ENCODE peak calls at places on chromosomes 3 and 15, in six cellular contexts. One of them, this sample, is unnamed. For H3K9me3, the result is how much of the 10 kb centered on the place peaks cover.

GRCh38 chr3:143348486-143349327 is 229.1 kb downstream of the CHST2 start:
- DNase-seq in IMR-90: no peak
- DNase-seq in GM12878: no peak
- DNase-seq in vagina: no peak
- DNase-seq in breast epithelium: no peak
- DNase-seq in tibial nerve: no peak
- DNase-seq in this sample: no peak

GRCh38 chr3:28745436-28745835 is 396.8 kb upstream of the AZI2 start:
- DNase-seq in IMR-90: no peak
- DNase-seq in GM12878: no peak
- DNase-seq in vagina: no peak
- DNase-seq in breast epithelium: no peak
- DNase-seq in tibial nerve: no peak
- DNase-seq in this sample: no peak

GRCh38 chr15:36863551-36863950 is 236.8 kb downstream of the MEIS2 start:
- DNase-seq in IMR-90: peak
- DNase-seq in GM12878: no peak
- DNase-seq in vagina: no peak
- DNase-seq in breast epithelium: no peak
- DNase-seq in tibial nerve: no peak
- DNase-seq in this sample: no peak

GRCh38 chr3:133475245-133476010 is 75.6 kb downstream of the BFSP2 start:
- DNase-seq in IMR-90: no peak
- DNase-seq in GM12878: peak
- DNase-seq in vagina: no peak
- DNase-seq in breast epithelium: no peak
- DNase-seq in tibial nerve: no peak
- DNase-seq in this sample: no peak

GRCh38 chr3:196563721-196564225 is 4.6 kb downstream of the WDR53 start:
- DNase-seq in IMR-90: peak
- DNase-seq in GM12878: no peak
- DNase-seq in vagina: no peak
- DNase-seq in breast epithelium: no peak
- DNase-seq in tibial nerve: no peak
- DNase-seq in this sample: peak

GRCh38 chr3:168073842-168074311 is 21.8 kb downstream of the GOLIM4 start:
- DNase-seq in IMR-90: no peak
- DNase-seq in GM12878: no peak
- DNase-seq in vagina: no peak
- DNase-seq in breast epithelium: no peak
- DNase-seq in tibial nerve: no peak
- DNase-seq in this sample: no peak

GRCh38 chr3:187902938-187903337 is 157.7 kb upstream of the BCL6 start:
- DNase-seq in IMR-90: peak
- DNase-seq in GM12878: no peak
- DNase-seq in vagina: no peak
- DNase-seq in breast epithelium: no peak
- DNase-seq in tibial nerve: no peak
- DNase-seq in this sample: no peak

GRCh38 chr3:50381315-50381714 is 22.0 kb upstream of the TMEM115 start:
- DNase-seq in IMR-90: no peak
- DNase-seq in GM12878: no peak
- DNase-seq in vagina: no peak
- DNase-seq in breast epithelium: no peak
- DNase-seq in tibial nerve: no peak
- DNase-seq in this sample: no peak

GRCh38 chr3:125318859-125319258 is 56.3 kb downstream of the ZNF148 start:
- DNase-seq in IMR-90: no peak
- DNase-seq in GM12878: no peak
- DNase-seq in vagina: no peak
- DNase-seq in breast epithelium: no peak
- DNase-seq in tibial nerve: no peak
- DNase-seq in this sample: no peak

GRCh38 chr3:171277456-171278406 is 182.5 kb downstream of the TNIK start:
- DNase-seq in IMR-90: peak
- DNase-seq in GM12878: no peak
- DNase-seq in vagina: no peak
- DNase-seq in breast epithelium: no peak
- DNase-seq in tibial nerve: no peak
- DNase-seq in this sample: no peak

GRCh38 chr3:14410501-14411165 is 8.2 kb downstream of the SLC6A6 start:
- DNase-seq in IMR-90: peak
- DNase-seq in GM12878: no peak
- DNase-seq in vagina: no peak
- DNase-seq in breast epithelium: no peak
- DNase-seq in tibial nerve: no peak
- DNase-seq in this sample: no peak

GRCh38 chr15:89412906-89413411 is 78.3 kb upstream of the POLG start:
- DNase-seq in IMR-90: no peak
- DNase-seq in GM12878: no peak
- DNase-seq in vagina: no peak
- DNase-seq in breast epithelium: no peak
- DNase-seq in tibial nerve: no peak
- DNase-seq in this sample: no peak

GRCh38 chr3:169390310-169390731 is 273.2 kb downstream of the MECOM start:
- DNase-seq in IMR-90: no peak
- DNase-seq in GM12878: peak
- DNase-seq in vagina: no peak
- DNase-seq in breast epithelium: no peak
- DNase-seq in tibial nerve: no peak
- DNase-seq in this sample: no peak

DNA sequence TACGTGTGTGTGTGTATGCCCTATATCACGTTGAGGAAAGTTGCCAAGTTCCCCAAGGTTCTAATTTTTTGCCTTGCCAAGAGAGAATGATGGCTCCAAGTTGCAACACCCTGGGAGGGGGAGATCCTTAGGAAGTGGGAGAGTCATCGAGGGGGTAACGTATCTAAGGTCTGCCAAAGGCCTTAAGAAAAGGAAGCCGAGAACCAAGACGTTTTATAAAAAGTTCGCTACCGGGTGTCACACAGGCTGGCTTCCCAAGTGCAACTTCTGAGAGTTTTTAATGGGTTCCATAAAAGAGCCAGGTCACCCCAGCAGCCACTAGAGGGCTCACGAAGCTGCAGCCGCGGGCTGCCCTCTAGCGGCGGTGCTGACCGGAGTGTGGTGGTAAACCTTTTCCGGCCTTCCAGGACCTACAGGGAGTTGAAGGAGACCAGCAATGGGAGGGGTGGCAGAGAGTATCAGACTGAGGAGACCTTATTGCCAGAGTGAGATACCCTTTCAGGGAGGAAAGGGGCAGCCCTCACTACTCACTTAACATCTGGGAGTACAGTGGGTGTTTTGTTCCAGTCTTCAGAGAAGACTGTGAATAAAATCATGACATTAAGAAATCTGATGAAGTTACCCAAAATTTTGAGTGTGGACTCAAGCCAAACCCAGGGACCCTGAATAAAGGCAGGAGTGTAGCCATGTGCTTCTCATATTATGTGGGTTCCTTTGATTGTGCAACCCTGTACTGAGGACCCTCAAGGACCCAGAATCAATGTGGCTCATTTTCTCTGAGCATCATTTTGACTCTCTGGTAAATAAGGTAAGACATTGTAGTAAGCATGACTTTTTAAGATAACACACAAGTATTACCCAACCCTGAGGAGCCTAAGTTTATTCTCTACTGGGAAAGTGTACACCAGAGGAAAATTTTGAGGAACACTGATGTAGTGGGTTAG is 2.5 kb upstream of the RFX7 start:
- DNase-seq in IMR-90: peak
- DNase-seq in GM12878: peak
- DNase-seq in vagina: peak
- DNase-seq in breast epithelium: peak
- DNase-seq in tibial nerve: peak
- DNase-seq in this sample: peak
- H3K4me3 ChIP-seq in IMR-90: peak
- H3K4me3 ChIP-seq in GM12878: peak
- H3K4me3 ChIP-seq in vagina: peak
- H3K4me3 ChIP-seq in breast epithelium: peak
- H3K4me3 ChIP-seq in tibial nerve: peak
- H3K4me3 ChIP-seq in this sample: peak

GRCh38 chr15:23589012-23589411 is 23.5 kb downstream of the MKRN3 start:
- DNase-seq in IMR-90: no peak
- DNase-seq in GM12878: no peak
- DNase-seq in vagina: no peak
- DNase-seq in breast epithelium: no peak
- DNase-seq in tibial nerve: no peak
- DNase-seq in this sample: no peak
- H3K9me3 ChIP-seq in IMR-90: under half
- H3K9me3 ChIP-seq in GM12878: under half
- H3K9me3 ChIP-seq in vagina: under half
- H3K9me3 ChIP-seq in breast epithelium: under half
- H3K9me3 ChIP-seq in tibial nerve: under half
- H3K9me3 ChIP-seq in this sample: under half

DNA sequence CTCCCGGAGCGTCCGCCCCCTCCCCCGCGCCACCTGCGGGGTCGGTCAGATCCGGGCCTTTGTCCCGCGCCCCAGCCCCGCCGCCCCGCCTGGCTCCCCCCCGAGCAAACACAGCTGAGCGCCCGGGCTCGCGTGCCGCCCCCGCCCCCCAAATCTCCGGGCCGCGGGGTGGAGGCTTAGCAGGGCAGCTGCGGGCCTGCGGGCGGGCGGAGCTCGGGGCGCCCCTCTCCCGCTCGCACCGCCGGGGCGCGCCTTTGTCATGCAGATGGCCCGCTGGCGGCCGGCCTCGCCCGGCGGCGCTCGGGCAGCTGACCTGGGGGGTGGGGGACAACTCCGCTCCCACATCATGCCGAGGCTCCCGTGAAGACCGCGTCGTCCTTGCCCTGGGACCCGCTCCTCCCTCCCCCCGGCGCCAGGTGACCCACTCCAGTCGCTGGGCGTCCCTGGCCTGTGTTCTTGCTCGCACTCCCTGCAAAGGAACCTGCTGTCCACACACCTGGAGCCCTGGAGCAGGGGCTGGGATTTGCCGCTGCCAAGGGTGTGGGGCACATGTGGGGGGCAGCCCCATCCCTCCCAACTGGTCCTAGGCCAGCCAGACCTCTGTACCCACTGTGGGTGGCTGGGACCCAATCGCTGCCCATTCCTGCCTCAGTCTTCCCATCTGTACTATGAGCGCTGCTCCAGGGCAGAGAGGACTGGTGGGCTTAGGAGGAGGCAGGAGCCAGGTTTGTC is 33.6 kb downstream of the DNAJB8 start:
- DNase-seq in IMR-90: no peak
- DNase-seq in GM12878: no peak
- DNase-seq in vagina: no peak
- DNase-seq in breast epithelium: no peak
- DNase-seq in tibial nerve: no peak
- DNase-seq in this sample: no peak
- H3K4me3 ChIP-seq in IMR-90: no peak
- H3K4me3 ChIP-seq in GM12878: no peak
- H3K4me3 ChIP-seq in vagina: peak
- H3K4me3 ChIP-seq in breast epithelium: peak
- H3K4me3 ChIP-seq in tibial nerve: no peak
- H3K4me3 ChIP-seq in this sample: no peak

GRCh38 chr15:25624504-25625172 is 185.8 kb upstream of the UBE3A start:
- DNase-seq in IMR-90: no peak
- DNase-seq in GM12878: no peak
- DNase-seq in vagina: no peak
- DNase-seq in breast epithelium: no peak
- DNase-seq in tibial nerve: no peak
- DNase-seq in this sample: no peak
- H3K9me3 ChIP-seq in IMR-90: under half
- H3K9me3 ChIP-seq in GM12878: under half
- H3K9me3 ChIP-seq in vagina: under half
- H3K9me3 ChIP-seq in breast epithelium: under half
- H3K9me3 ChIP-seq in tibial nerve: under half
- H3K9me3 ChIP-seq in this sample: under half

DNA sequence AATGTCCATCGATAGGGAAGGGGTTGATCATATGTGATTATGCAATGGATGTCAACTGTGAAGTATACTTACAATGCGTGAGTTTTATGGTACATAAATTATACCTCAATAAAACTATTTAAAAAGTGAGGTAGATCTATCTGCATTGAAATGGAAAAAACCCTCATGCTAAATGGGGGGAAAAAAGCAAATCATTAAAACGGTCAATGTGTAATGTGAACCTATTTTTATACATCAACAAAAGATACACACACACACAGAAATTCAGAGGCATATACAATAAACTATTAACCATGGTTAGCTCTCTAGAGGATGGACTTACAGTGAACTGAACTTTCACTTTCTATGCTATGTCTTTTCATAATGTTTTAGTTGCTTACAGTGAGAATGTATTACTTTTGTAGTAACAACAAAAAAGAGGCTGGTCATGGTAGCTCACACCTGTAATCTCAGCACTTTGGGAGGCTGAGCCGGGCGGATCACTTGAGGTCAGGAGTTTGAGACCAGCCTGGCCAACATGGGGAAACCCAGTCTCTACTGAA is 23.1 kb downstream of the STIMATE start:
- DNase-seq in IMR-90: no peak
- DNase-seq in GM12878: no peak
- DNase-seq in vagina: no peak
- DNase-seq in breast epithelium: no peak
- DNase-seq in tibial nerve: no peak
- DNase-seq in this sample: no peak
- H3K4me3 ChIP-seq in IMR-90: no peak
- H3K4me3 ChIP-seq in GM12878: no peak
- H3K4me3 ChIP-seq in vagina: no peak
- H3K4me3 ChIP-seq in breast epithelium: no peak
- H3K4me3 ChIP-seq in tibial nerve: no peak
- H3K4me3 ChIP-seq in this sample: no peak

DNA sequence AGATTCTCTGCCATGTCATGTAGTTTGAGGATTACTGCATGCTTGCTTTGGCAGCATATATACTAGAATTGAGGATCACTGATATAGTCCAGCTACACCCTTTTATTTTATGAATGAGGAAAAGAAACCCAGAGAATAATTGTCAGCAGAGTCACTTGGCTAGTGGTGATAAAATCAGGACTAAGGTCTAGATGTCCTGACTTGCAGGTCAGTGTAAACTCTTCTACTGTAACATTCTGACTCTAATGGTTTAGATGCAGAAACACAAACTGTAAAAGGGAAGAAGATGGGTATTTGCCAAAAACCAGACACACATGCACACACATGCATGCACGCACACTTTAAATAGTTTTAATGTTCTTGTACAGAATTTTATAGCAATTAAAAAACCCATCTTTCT is 97.5 kb downstream of the ARHGEF26 start:
- DNase-seq in IMR-90: no peak
- DNase-seq in GM12878: no peak
- DNase-seq in vagina: no peak
- DNase-seq in breast epithelium: no peak
- DNase-seq in tibial nerve: no peak
- DNase-seq in this sample: no peak
- H3K9me3 ChIP-seq in IMR-90: under half
- H3K9me3 ChIP-seq in GM12878: under half
- H3K9me3 ChIP-seq in vagina: under half
- H3K9me3 ChIP-seq in breast epithelium: under half
- H3K9me3 ChIP-seq in tibial nerve: under half
- H3K9me3 ChIP-seq in this sample: under half

This sample was measured in CD8-positive, alpha-beta memory T cell.